ENCODE peak calls at places on chromosomes 6 and 20, in ten cellular contexts. Y is T-helper 1 cell; F is midbrain; N is fibroblast of the aortic adventitia; E is effector memory CD4-positive, alpha-beta T cell; W is GM10248; Z is stimulated activated CD4-positive, alpha-beta T cell treated with anti-CD3 and anti-CD28 coated beads, Interleukin-2, amount 100 ng/mL, for 48 hours; M is cerebellum; B is OCI-M1; J is amniotic stem cell. U is an unnamed sample.

GRCh38 chr6:36717231-36717825 is 19.7 kb downstream of the RAB44 start:
- DNase-seq in Y (no peak), F (no peak), N (no peak), E (no peak), W (no peak), Z (no peak), M (no peak), B (no peak), J (no peak), U (no peak)

GRCh38 chr20:49028684-49029083 is 17.4 kb upstream of the CSE1L start:
- DNase-seq in Y (peak; percentile 10), F (peak; percentile 8), N (peak; percentile 58), E (no peak), W (no peak), Z (no peak), M (no peak), B (peak; percentile 42), J (no peak), U (no peak)

GRCh38 chr20:4147319-4147718 is 132.0 kb upstream of the RNF24 start:
- DNase-seq in Y (no peak), F (no peak), N (no peak), E (no peak), W (no peak), Z (no peak), M (no peak), B (peak; percentile 29), J (no peak), U (no peak)

GRCh38 chr6:75759207-75759606 is 10.2 kb downstream of the MYO6 start:
- DNase-seq in Y (no peak), F (no peak), N (no peak), E (no peak), W (no peak), Z (no peak), M (no peak), B (no peak), J (no peak), U (no peak)

GRCh38 chr6:139370707-139371345 is 3.6 kb downstream of the CITED2 start:
- DNase-seq in Y (no peak), F (no peak), N (no peak), E (no peak), W (no peak), Z (no peak), M (no peak), B (peak; percentile 77), J (no peak), U (no peak)

GRCh38 chr6:31490115-31490873 is 7.7 kb upstream of the MICB start:
- DNase-seq in Y (no peak), F (no peak), N (no peak), E (no peak), W (no peak), Z (no peak), M (no peak), B (peak; percentile 21), J (no peak), U (no peak)

GRCh38 chr6:138653435-138653834 is 120.1 kb upstream of the CCDC28A start:
- DNase-seq in Y (no peak), F (no peak), N (no peak), E (no peak), W (no peak), Z (no peak), M (no peak), B (no peak), J (no peak), U (no peak)

GRCh38 chr6:147053311-147053921 is 150.8 kb upstream of the STXBP5 start:
- DNase-seq in Y (no peak), F (no peak), N (peak; percentile 16), E (no peak), W (no peak), Z (no peak), M (no peak), B (no peak), J (no peak), U (no peak)

GRCh38 chr20:4246428-4246827 is 231.1 kb upstream of the RNF24 start:
- DNase-seq in Y (no peak), F (no peak), N (no peak), E (no peak), W (no peak), Z (no peak), M (no peak), B (no peak), J (no peak), U (no peak)

GRCh38 chr6:7640607-7641577 is 50.9 kb downstream of the SNRNP48 start:
- DNase-seq in Y (no peak), F (no peak), N (peak; percentile 82), E (no peak), W (no peak), Z (no peak), M (no peak), B (no peak), J (no peak), U (no peak)

GRCh38 chr20:35508493-35509218 is 20.8 kb downstream of the C20orf173 start:
- DNase-seq in Y (no peak), F (no peak), N (no peak), E (no peak), W (no peak), Z (no peak), M (no peak), B (no peak), J (no peak), U (no peak)

GRCh38 chr6:19851273-19852089 is 14.3 kb downstream of the ID4 start:
- DNase-seq in Y (no peak), F (peak; percentile 50), N (peak; percentile 89), E (no peak), W (peak; percentile 38), Z (no peak), M (peak; percentile 69), B (peak; percentile 74), J (peak; percentile 70), U (peak; percentile 92)

GRCh38 chr6:137589067-137589848 is 95.1 kb upstream of the OLIG3 start:
- DNase-seq in Y (peak; percentile 86), F (no peak), N (peak; percentile 28), E (peak; percentile 48), W (peak; percentile 50), Z (peak; percentile 23), M (no peak), B (peak; percentile 94), J (no peak), U (peak; percentile 28)

GRCh38 chr6:155163616-155164015 is 100.2 kb upstream of the CLDN20 start:
- DNase-seq in Y (no peak), F (no peak), N (no peak), E (no peak), W (no peak), Z (no peak), M (no peak), B (no peak), J (no peak), U (no peak)

GRCh38 chr6:29680904-29681303 is at the start of gene ZFP57:
- DNase-seq in Y (no peak), F (no peak), N (no peak), E (no peak), W (no peak), Z (no peak), M (no peak), B (no peak), J (no peak), U (no peak)

GRCh38 chr6:136201735-136202134 is 48.4 kb downstream of the MTFR2 start:
- DNase-seq in Y (no peak), F (no peak), N (peak; percentile 16), E (no peak), W (no peak), Z (no peak), M (no peak), B (peak; percentile 23), J (no peak), U (no peak)

GRCh38 chr6:26222587-26222986 is 135.4 kb downstream of the HFE start:
- DNase-seq in Y (peak; percentile 55), F (no peak), N (no peak), E (no peak), W (no peak), Z (no peak), M (no peak), B (peak; percentile 58), J (no peak), U (no peak)

GRCh38 chr6:87755697-87756671 is 54.0 kb upstream of the AKIRIN2 start:
- DNase-seq in Y (no peak), F (no peak), N (peak; percentile 65), E (no peak), W (no peak), Z (no peak), M (no peak), B (peak; percentile 73), J (no peak), U (no peak)

GRCh38 chr6:136959471-136959891 is 37.4 kb downstream of the SLC35D3 start:
- DNase-seq in Y (no peak), F (no peak), N (no peak), E (no peak), W (no peak), Z (no peak), M (peak; percentile 8), B (peak; percentile 57), J (no peak), U (peak; percentile 61)

U was measured in NCI-H748 treated with DMSO at 0.1 percent for 48 hours.